ENCODE peak calls at places on chromosomes 3 and 15, in four cellular contexts. I, J, W and P are unnamed samples.

GRCh38 chr3:35778201-35778600 is 138.9 kb downstream of the ARPP21 start:
- DNase-seq in I (no peak), J (no peak), W (no peak), P (no peak)

GRCh38 chr3:56370991-56371775 is 97.1 kb downstream of the ERC2 start:
- DNase-seq in I (no peak), J (no peak), W (no peak), P (no peak)

GRCh38 chr3:9102240-9102841 is 139.1 kb upstream of the RAD18 start:
- DNase-seq in I (no peak), J (no peak), W (no peak), P (no peak)

GRCh38 chr15:79595995-79596622 is 164.0 kb downstream of the MINAR1 start:
- DNase-seq in I (no peak), J (peak; percentile 44), W (peak; percentile 74), P (peak; percentile 22)

GRCh38 chr15:42279234-42279723 is 6.0 kb upstream of the TMEM87A start:
- DNase-seq in I (no peak), J (no peak), W (no peak), P (no peak)

GRCh38 chr3:46926039-46926438 is 48.5 kb downstream of the PTH1R start:
- DNase-seq in I (no peak), J (peak; percentile 92), W (peak; percentile 82), P (no peak)

GRCh38 chr15:81038975-81039607 is 38.4 kb downstream of the TLNRD1 start:
- DNase-seq in I (no peak), J (no peak), W (no peak), P (peak; percentile 12)

GRCh38 chr15:60396964-60397771 is 618 bp downstream of the ANXA2 start:
- DNase-seq in I (peak; percentile 68), J (peak; percentile 67), W (peak; percentile 68), P (peak; percentile 61)

GRCh38 chr15:70142072-70142321 is 44.3 kb upstream of the TLE3 start:
- DNase-seq in I (no peak), J (no peak), W (no peak), P (no peak)

GRCh38 chr3:22861426-22861825 is 341.7 kb upstream of the UBE2E2 start:
- DNase-seq in I (no peak), J (no peak), W (no peak), P (no peak)

GRCh38 chr3:72632129-72632528 is 216.1 kb downstream of the SHQ1 start:
- DNase-seq in I (no peak), J (no peak), W (no peak), P (no peak)

GRCh38 chr15:94079459-94079858 is 151.9 kb upstream of the MCTP2 start:
- DNase-seq in I (no peak), J (no peak), W (no peak), P (no peak)

GRCh38 chr3:181623924-181624694 is 87.6 kb upstream of the SOX2 start:
- DNase-seq in I (no peak), J (peak; percentile 32), W (no peak), P (no peak)

GRCh38 chr3:195774917-195775316 is 36.8 kb downstream of the MUC4 start:
- DNase-seq in I (peak; percentile 51), J (peak; percentile 73), W (no peak), P (peak; percentile 33)

GRCh38 chr3:127254730-127255129 is 33.1 kb downstream of the PRR20G start:
- DNase-seq in I (no peak), J (no peak), W (no peak), P (no peak)

GRCh38 chr3:55158345-55158744 is 230.5 kb upstream of the LRTM1 start:
- DNase-seq in I (no peak), J (no peak), W (no peak), P (no peak)

GRCh38 chr15:57216288-57216687 is 160.0 kb upstream of the CGNL1 start:
- DNase-seq in I (no peak), J (no peak), W (peak; percentile 94), P (no peak)

GRCh38 chr3:160695906-160696305 is 18.9 kb downstream of the ARL14 start:
- DNase-seq in I (no peak), J (no peak), W (peak; percentile 47), P (no peak)

GRCh38 chr3:88412346-88412745 is 262.6 kb downstream of the C3orf38 start:
- DNase-seq in I (no peak), J (no peak), W (no peak), P (no peak)

GRCh38 chr15:57218826-57219576 is 157.3 kb upstream of the CGNL1 start:
- DNase-seq in I (no peak), J (no peak), W (peak; percentile 96), P (no peak)

GRCh38 chr15:66594836-66595235 is 29.0 kb upstream of the LCTL start:
- DNase-seq in I (no peak), J (no peak), W (no peak), P (no peak)

GRCh38 chr3:185715091-185715490 is 109.8 kb downstream of the IGF2BP2 start:
- DNase-seq in I (no peak), J (peak; percentile 22), W (peak; percentile 56), P (peak; percentile 61)

GRCh38 chr3:127151992-127152391 is 40.9 kb upstream of the PRR23E start:
- DNase-seq in I (no peak), J (no peak), W (peak; percentile 6), P (no peak)

GRCh38 chr3:60086811-60087210 is 1037.0 kb upstream of the CFAP20DC start:
- DNase-seq in I (no peak), J (no peak), W (peak; percentile 18), P (no peak)

GRCh38 chr3:72270072-72270611 is 485.2 kb upstream of the PROK2 start:
- DNase-seq in I (peak; percentile 79), J (peak; percentile 56), W (peak; percentile 96), P (peak; percentile 65)

GRCh38 chr15:79680721-79681120 is 216.1 kb downstream of the MTHFS start:
- DNase-seq in I (no peak), J (no peak), W (peak; percentile 88), P (no peak)

GRCh38 chr15:64430000-64430735 is 30.2 kb upstream of the ZNF609 start:
- DNase-seq in I (no peak), J (peak; percentile 19), W (peak; percentile 93), P (peak; percentile 8)

GRCh38 chr15:40308844-40309189 is 1.1 kb upstream of the PLCB2 start:
- DNase-seq in I (no peak), J (no peak), W (no peak), P (no peak)

GRCh38 chr15:66752078-66752477 is 50.0 kb downstream of the SMAD6 start:
- DNase-seq in I (no peak), J (no peak), W (no peak), P (no peak)

GRCh38 chr3:179558742-179559364 is 3.9 kb upstream of the ACTL6A start:
- DNase-seq in I (peak; percentile 39), J (peak; percentile 49), W (peak; percentile 81), P (peak; percentile 43)

GRCh38 chr3:10263549-10264363 is 15.5 kb downstream of the TATDN2 start:
- DNase-seq in I (no peak), J (peak; percentile 46), W (peak; percentile 42), P (no peak)

GRCh38 chr3:160477750-160478149 is 28.2 kb upstream of the TRIM59 start:
- DNase-seq in I (no peak), J (no peak), W (no peak), P (no peak)

GRCh38 chr15:63338170-63338569 is 43.5 kb downstream of the CA12 start:
- DNase-seq in I (no peak), J (no peak), W (peak; percentile 79), P (no peak)

GRCh38 chr3:12440927-12441326 is 43.4 kb upstream of the TSEN2 start:
- DNase-seq in I (peak; percentile 84), J (peak; percentile 9), W (peak; percentile 45), P (no peak)

GRCh38 chr3:78757734-78758133 is 1010.1 kb downstream of the ROBO1 start:
- DNase-seq in I (no peak), J (no peak), W (no peak), P (no peak)

GRCh38 chr3:195133462-195133861 is 137.5 kb downstream of the XXYLT1 start:
- DNase-seq in I (no peak), J (no peak), W (peak; percentile 98), P (peak; percentile 74)

GRCh38 chr3:175511219-175511780 is 652.2 kb downstream of the NAALADL2 start:
- DNase-seq in I (no peak), J (no peak), W (no peak), P (no peak)
- H3K4me1 ChIP-seq in I (no peaks in the 10 kb centered on the region), J (no peaks in the 10 kb centered on the region), W (no peaks in the 10 kb centered on the region), P (no peaks in the 10 kb centered on the region)

DNA sequence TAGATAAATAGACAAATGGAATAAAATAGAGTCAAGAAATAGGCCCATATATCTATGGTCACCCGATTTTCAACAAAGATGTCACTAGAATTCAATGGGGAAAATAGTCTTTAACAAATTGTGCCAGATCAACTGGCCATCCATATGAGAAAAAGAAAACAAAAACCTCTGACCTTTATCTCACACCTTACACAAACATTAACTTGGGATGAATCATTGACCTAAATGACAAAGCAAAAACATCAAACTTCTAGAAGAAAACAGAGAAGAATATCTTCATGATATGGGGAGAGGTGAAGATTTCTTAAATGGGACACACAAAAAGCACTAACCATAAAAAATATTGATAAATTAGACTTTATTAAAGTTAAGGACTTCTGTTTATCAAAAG is 31.9 kb downstream of the ITGA11 start:
- DNase-seq in I (no peak), J (no peak), W (no peak), P (no peak)
- H3K27ac ChIP-seq in I (no peak overlapping the region), J (no peak overlapping the region), W (no peak overlapping the region), P (no peak overlapping the region)

DNA sequence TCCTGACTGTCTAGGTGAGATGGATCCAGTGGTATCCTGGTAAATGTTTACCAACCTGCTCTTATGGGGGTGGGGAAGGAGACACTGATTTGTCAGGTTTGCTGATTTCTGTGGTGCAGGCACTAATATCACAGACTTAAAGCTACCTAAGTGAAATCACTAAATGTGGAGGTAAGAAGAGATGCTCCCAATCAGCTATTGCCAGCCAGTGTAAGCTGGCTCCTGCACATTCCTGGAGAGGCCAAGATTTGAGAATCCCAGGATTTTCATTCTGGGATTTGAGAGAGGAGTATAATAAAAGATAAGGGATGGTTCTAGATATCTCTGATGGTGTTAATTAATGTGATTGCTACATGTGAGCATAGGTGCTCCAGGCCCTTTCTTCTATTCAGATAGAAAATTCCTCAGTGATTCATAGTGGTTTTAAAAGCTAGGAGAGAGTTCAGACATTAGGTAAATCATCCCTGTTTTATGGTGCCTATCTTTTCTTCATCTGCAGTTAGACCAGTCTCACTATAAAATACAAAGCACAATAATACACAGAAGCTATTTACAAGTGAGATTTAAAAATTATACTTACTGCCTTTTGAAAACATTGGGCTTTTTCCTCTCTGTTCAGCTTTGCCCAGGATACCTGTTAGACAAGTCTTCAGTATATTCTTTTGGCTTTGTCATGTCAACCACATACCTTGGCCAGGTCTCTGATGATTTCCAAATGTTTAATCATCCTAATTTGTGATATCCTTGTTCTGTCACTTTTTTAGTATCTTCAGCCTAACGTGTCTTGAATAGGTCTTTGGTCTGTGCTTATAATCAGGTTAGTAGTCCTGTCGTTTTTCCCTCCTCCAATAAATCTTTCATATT is 90.9 kb downstream of the MBNL1 start:
- DNase-seq in I (no peak), J (no peak), W (no peak), P (no peak)
- H3K4me1 ChIP-seq in I (peaks cover 97% of the 10 kb centered on the region), J (peaks cover 15% of the 10 kb centered on the region), W (peaks cover 11% of the 10 kb centered on the region), P (no peaks in the 10 kb centered on the region)

DNA sequence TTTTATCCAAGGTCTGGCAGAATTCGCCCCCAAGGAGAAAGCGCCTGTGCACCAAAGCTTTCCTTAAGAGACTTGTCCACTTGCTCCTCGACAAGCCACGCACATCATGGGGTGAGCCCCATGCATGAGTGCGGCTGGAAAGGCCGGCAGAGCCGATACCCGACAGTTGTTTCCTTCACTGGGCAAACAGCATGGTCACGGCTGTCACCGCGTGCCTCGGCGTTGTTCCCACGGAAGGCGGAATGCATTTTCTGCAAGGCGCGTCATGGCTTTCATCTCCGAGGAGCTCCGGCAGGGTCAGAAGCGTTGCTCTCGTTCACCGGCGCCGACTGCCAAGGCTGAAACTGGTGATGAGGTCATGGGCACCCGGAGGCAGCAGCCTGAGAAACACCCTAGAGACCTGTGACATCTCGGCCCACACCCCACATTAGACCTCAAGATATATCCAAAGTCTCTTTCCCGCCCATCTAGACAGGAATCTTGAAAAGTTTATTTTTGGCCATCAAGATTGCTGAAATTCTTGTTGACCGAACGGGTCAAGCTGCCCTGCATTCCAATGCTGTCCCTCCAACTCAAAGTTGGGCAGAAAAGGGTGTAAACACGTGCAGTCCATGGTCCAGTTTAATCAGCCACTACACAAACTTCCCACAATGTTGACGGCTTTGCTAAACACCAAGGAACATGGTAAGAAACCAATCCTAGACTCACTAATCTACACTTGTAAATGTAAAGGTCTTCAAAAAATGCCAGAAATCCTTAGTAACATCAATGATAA is 604 bp upstream of the TJP1 start:
- DNase-seq in I (peak; percentile 70), J (peak; percentile 69), W (peak; percentile 83), P (peak; percentile 57)
- H3K27ac ChIP-seq in I (peak overlapping the region; percentile 99), J (peak overlapping the region; percentile 98), W (peak overlapping the region; percentile 71), P (peak overlapping the region; percentile 97)